ENCODE peak calls at places on chromosome 17, in seven cellular contexts. L is amniotic stem cell; N is AML-193; B is activated naive CD4-positive, alpha-beta T cell treated with anti-CD3 and anti-CD28 coated beads for 36 hours; D is HFF-Myc; F is HFFc6; Y is activated CD4-positive, CD25-positive, alpha-beta regulatory T cell. T is an unnamed sample.

GRCh38 chr17:79294459-79295071 is 219.9 kb downstream of the ENGASE start:
- DNase-seq in F (no peak), N (no peak), B (peak), D (peak), L (no peak), Y (no peak), T (peak)

GRCh38 chr17:10198509-10199249 is at the start of gene GAS7:
- DNase-seq in N (peak), D (no peak), L (peak), Y (no peak), F (no peak), B (peak), T (peak)

GRCh38 chr17:13851889-13852288 is 217.4 kb upstream of the COX10 start:
- DNase-seq in D (no peak), F (no peak), L (no peak), Y (no peak), N (no peak), B (no peak), T (no peak)

GRCh38 chr17:28686296-28686695 is 24.3 kb downstream of the SUPT6H start:
- DNase-seq in Y (no peak), L (no peak), N (no peak), D (no peak), B (no peak), F (no peak), T (no peak)

GRCh38 chr17:69492410-69493071 is 78.0 kb downstream of the MAP2K6 start:
- DNase-seq in L (peak), Y (no peak), N (no peak), D (peak), B (no peak), F (peak), T (no peak)

GRCh38 chr17:371583-371982 is 19.0 kb upstream of the RPH3AL start:
- DNase-seq in L (no peak), Y (no peak), N (no peak), F (no peak), D (no peak), B (no peak), T (no peak)

GRCh38 chr17:36182176-36183000 is 6.0 kb upstream of the TBC1D3B start:
- DNase-seq in B (no peak), L (no peak), Y (no peak), F (no peak), D (no peak), N (no peak), T (no peak)

GRCh38 chr17:43033947-43034622 is 9.1 kb downstream of the RND2 start:
- DNase-seq in D (no peak), N (no peak), F (no peak), Y (no peak), L (no peak), B (no peak), T (no peak)

GRCh38 chr17:5665164-5665563 is 80.9 kb upstream of the NLRP1 start:
- DNase-seq in D (no peak), Y (no peak), F (no peak), N (no peak), L (no peak), B (no peak), T (no peak)

GRCh38 chr17:1598399-1599095 is 30.1 kb downstream of the SLC43A2 start:
- DNase-seq in D (no peak), F (no peak), L (no peak), N (no peak), B (no peak), Y (no peak), T (no peak)

GRCh38 chr17:7263071-7263800 is 958 bp upstream of the CLDN7 start:
- DNase-seq in B (peak), L (no peak), D (no peak), N (no peak), Y (no peak), F (no peak), T (no peak)

GRCh38 chr17:67779098-67779672 is 46.1 kb upstream of the BPTF start:
- DNase-seq in B (peak), F (no peak), N (peak), Y (no peak), L (no peak), D (peak), T (peak)

GRCh38 chr17:77264617-77265230 is 124.0 kb downstream of the SEC14L1 start:
- DNase-seq in B (no peak), N (no peak), Y (no peak), L (no peak), D (no peak), F (no peak), T (no peak)

GRCh38 chr17:77892469-77893143 is 65.9 kb upstream of the TNRC6C start:
- DNase-seq in N (no peak), F (no peak), Y (no peak), B (peak), D (no peak), L (no peak), T (no peak)

GRCh38 chr17:44279586-44280344 is 11.8 kb upstream of the SLC4A1 start:
- DNase-seq in Y (peak), F (peak), D (peak), L (no peak), B (no peak), N (peak), T (peak)

GRCh38 chr17:56440391-56440790 is 153.1 kb upstream of the NOG start:
- DNase-seq in N (no peak), F (peak), L (no peak), B (no peak), D (no peak), Y (no peak), T (no peak)

GRCh38 chr17:58303981-58304734 is 23.4 kb upstream of the MPO start:
- DNase-seq in Y (peak), D (no peak), F (peak), B (peak), N (peak), L (no peak), T (peak)

T was measured in GM12865.